ENCODE peak calls at places on chromosome 22, in four cellular contexts. M is choroid plexus epithelial cell, Y is nephron progenitor cell, L is psoas muscle. H is an unnamed sample.

GRCh38 chr22:27997538-27997937 is 78.5 kb upstream of the PITPNB start:
- DNase-seq in M (no peak), Y (no peak), L (peak; percentile 36), H (no peak)

GRCh38 chr22:26553056-26553752 is 36.7 kb downstream of the TPST2 start:
- DNase-seq in M (peak; percentile 84), Y (no peak), L (no peak), H (peak; percentile 11)

GRCh38 chr22:43206515-43207161 is 19.7 kb upstream of the TTLL12 start:
- DNase-seq in M (no peak), Y (no peak), L (no peak), H (no peak)

GRCh38 chr22:36369004-36369921 is 18.5 kb downstream of the MYH9 start:
- DNase-seq in M (no peak), Y (no peak), L (no peak), H (no peak)

GRCh38 chr22:46809153-46809885 is 46.9 kb downstream of the TBC1D22A start:
- DNase-seq in M (no peak), Y (no peak), L (no peak), H (no peak)

GRCh38 chr22:26139320-26139719 is 29.9 kb upstream of the SEZ6L start:
- DNase-seq in M (no peak), Y (no peak), L (no peak), H (no peak)

GRCh38 chr22:44718418-44718817 is 16.4 kb downstream of the PRR5 start:
- DNase-seq in M (no peak), Y (no peak), L (no peak), H (no peak)

GRCh38 chr22:36740716-36741115 is 35.2 kb downstream of the IFT27 start:
- DNase-seq in M (no peak), Y (no peak), L (no peak), H (no peak)

GRCh38 chr22:35324067-35324466 is 24.4 kb downstream of the TOM1 start:
- DNase-seq in M (no peak), Y (no peak), L (peak; percentile 14), H (no peak)

GRCh38 chr22:38284042-38284402 is 11.2 kb upstream of the TMEM184B start:
- DNase-seq in M (peak; percentile 95), Y (no peak), L (no peak), H (no peak)

GRCh38 chr22:37658133-37659065 is at the start of gene PDXP:
- DNase-seq in M (peak; percentile 100), Y (peak; percentile 99), L (peak; percentile 100), H (peak; percentile 100)

GRCh38 chr22:37276771-37277170 is 5.5 kb upstream of the CYTH4 start:
- DNase-seq in M (peak; percentile 57), Y (no peak), L (no peak), H (peak; percentile 37)

GRCh38 chr22:17703811-17704210 is 65.3 kb downstream of the BCL2L13 start:
- DNase-seq in M (no peak), Y (no peak), L (no peak), H (no peak)

GRCh38 chr22:20829735-20830134 is 28.9 kb downstream of the PI4KA start:
- DNase-seq in M (no peak), Y (no peak), L (no peak), H (no peak)

GRCh38 chr22:40401532-40401931 is 31.1 kb downstream of the SGSM3 start:
- DNase-seq in M (no peak), Y (no peak), L (no peak), H (no peak)

GRCh38 chr22:49413551-49413950 is 414.1 kb downstream of the BRD1 start:
- DNase-seq in M (no peak), Y (no peak), L (no peak), H (no peak)
- TF ChIP-seq CTCF in M (no peak), Y (no peak), L (no peak), H (no peak)

GRCh38 chr22:29623059-29623458 is 19.6 kb downstream of the NF2 start:
- DNase-seq in M (no peak), Y (no peak), L (no peak), H (peak; percentile 42)
- TF ChIP-seq CTCF in M (no peak), Y (no peak), L (no peak), H (no peak)

DNA sequence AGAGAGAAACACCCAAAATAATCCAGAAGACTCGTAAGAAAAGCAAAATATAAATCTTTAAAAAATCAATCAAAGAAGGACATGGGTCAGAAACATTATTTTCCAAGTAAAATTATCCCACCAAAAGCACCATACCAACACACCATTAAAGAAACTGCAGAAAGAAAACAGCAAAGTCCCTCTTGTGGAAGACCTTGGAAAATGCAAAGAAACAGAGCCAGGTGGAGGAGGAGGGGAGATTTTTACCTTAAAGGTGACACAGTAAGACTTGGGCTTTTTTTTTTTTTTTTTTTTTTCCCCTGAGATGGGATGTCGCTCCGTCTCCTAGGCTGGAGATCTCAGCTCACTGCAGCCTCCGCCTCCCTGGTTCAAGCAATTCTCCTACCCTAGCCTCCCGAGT is 123.8 kb downstream of the LARGE1 start:
- DNase-seq in M (no peak), Y (no peak), L (no peak), H (no peak)
- TF ChIP-seq CTCF in M (no peak), Y (no peak), L (no peak), H (no peak)

DNA sequence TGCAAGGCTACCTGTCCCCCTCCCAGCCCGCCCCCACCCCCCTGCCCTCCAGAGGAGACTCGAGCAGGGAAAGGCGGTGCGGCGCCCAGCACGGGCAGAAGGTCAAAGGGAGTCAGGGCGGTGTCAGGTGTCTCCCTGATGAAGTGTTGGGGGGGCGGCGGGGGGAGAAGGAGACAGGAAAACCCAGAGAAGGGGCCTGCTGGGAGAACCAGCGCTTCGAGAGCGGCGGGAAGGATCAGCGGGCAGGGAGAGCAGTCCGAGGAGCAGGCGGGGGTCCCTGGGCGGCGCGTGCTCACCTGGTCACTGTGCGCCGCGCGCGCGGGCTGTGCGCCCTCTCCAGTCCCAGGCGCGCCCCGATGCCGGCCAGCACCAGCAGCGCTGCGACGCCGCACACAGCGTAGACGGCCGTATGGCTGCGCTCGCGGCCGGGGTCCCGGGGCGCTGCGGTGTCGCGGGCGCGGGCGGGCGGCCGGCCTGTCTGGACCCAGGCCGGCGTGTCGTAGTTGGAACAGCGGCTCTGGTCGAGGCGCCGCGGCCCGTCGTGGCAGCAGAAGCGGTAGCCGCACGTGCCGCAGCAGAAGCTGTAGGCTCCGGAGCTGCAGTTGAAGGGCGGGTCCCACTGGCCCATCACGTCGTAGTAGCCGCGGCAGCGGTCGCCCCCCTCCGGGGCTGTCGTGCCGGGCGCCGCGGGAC is 886 bp downstream of the SHISA8 start:
- DNase-seq in M (no peak), Y (peak; percentile 71), L (no peak), H (no peak)
- TF ChIP-seq CTCF in M (no peak), Y (no peak), L (no peak), H (no peak)

DNA sequence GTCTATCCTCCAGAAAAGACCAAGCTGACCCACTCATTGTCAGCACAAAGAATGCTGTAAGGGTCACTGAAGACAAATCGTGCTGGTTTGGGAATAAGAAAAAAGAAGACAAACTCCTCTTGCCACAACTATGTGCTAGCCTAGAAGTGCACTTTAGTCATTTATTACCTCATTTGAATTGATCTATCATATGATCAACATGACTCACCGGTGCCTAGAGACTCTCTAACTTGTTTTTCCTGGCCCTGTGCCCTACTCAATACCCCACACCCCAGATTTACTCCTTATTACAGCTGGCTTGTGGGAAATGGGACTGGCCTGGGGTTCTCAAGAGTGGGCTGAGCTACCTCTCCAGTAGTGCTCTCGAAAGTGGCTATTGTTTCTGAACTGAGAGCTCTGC is 35.9 kb upstream of the HORMAD2 start:
- DNase-seq in M (peak; percentile 96), Y (no peak), L (no peak), H (peak; percentile 80)
- TF ChIP-seq CTCF in M (no peak), Y (no peak), L (no peak), H (no peak)

DNA sequence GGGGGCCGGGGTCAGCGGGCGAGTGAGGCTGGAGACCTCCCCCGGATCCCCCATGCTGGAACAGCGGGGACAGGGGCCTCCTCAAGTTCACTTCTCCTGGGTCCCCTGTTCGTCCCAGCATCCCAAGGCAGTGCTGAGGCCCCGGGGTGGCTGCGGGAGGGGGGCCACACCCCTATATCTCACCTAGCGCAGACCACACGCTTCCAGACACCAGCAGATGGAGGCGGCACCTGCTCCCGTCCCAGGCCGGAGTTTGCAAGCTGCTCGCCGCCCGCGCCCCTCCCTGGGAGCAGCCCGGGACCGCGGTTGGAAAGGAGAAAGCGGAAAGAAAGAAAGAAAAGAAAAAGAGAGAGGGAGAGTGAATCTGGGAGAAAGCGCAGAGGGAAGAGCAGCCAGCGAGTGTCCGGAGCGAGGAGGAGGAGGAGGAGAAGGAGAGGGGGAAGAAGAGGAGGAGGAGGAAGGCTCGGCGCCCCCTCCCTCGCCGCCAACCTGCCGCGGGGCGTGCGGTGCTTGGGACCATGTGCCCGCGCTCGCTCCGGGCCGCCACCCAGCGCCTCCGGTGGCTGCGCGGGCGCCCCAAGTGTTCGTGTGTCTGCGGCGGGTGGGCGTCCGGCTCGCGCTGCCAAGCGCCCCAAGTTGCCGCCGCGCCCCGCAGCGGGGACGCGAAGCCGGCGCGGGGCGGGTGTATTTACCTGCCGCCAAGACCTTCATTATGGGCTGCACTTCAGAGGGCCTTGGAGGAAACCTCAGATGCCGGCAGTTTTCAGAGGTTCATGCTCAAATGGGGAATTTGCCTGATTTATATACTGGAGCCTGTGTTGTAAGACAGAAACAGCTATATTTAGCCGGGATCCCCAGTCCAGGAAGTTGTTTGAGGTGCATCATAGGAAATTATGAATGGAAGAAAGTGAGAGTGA is at the start of gene LIF:
- DNase-seq in M (peak; percentile 83), Y (peak; percentile 47), L (no peak), H (peak; percentile 38)
- TF ChIP-seq CTCF in M (no peak), Y (no peak), L (no peak), H (peak; percentile 9)